ENCODE peak calls at places on chromosomes 6 and 20, in four cellular contexts. One of them, this sample, is unnamed. For H3K27me3, the result is how much of the 10 kb centered on the place peaks cover.

GRCh38 chr6:95248501-95248900 is 328.8 kb upstream of the MANEA start:
- DNase-seq in HepG2: no peak
- DNase-seq in H1: no peak
- DNase-seq in tibial nerve: no peak
- DNase-seq in this sample: no peak

GRCh38 chr6:7673063-7673536 is 52.8 kb upstream of the BMP6 start:
- DNase-seq in tibial nerve: peak
- DNase-seq in HepG2: no peak
- DNase-seq in H1: peak
- DNase-seq in this sample: peak

GRCh38 chr20:45322952-45323383 is 14.9 kb upstream of the MATN4 start:
- DNase-seq in tibial nerve: peak
- DNase-seq in HepG2: peak
- DNase-seq in H1: no peak
- DNase-seq in this sample: peak

GRCh38 chr6:118719351-118720124 is 68.1 kb upstream of the CEP85L start:
- DNase-seq in tibial nerve: no peak
- DNase-seq in HepG2: no peak
- DNase-seq in H1: no peak
- DNase-seq in this sample: no peak

GRCh38 chr6:44224154-44224977 is 971 bp downstream of the SLC29A1 start:
- DNase-seq in HepG2: no peak
- DNase-seq in tibial nerve: no peak
- DNase-seq in H1: no peak
- DNase-seq in this sample: peak

GRCh38 chr6:56346958-56347357 is 99.6 kb upstream of the COL21A1 start:
- DNase-seq in H1: no peak
- DNase-seq in tibial nerve: no peak
- DNase-seq in HepG2: no peak
- DNase-seq in this sample: no peak

GRCh38 chr20:10228330-10228729 is 9.7 kb downstream of the SNAP25 start:
- DNase-seq in H1: no peak
- DNase-seq in HepG2: peak
- DNase-seq in tibial nerve: no peak
- DNase-seq in this sample: no peak

GRCh38 chr6:52285174-52286068 is 879 bp upstream of the MCM3 start:
- DNase-seq in H1: no peak
- DNase-seq in tibial nerve: no peak
- DNase-seq in HepG2: peak
- DNase-seq in this sample: no peak

GRCh38 chr6:43090557-43090952 is 14.4 kb downstream of the PTK7 start:
- DNase-seq in HepG2: no peak
- DNase-seq in H1: no peak
- DNase-seq in tibial nerve: no peak
- DNase-seq in this sample: no peak

GRCh38 chr20:62926229-62927127 is at the start of gene DIDO1:
- DNase-seq in H1: no peak
- DNase-seq in HepG2: peak
- DNase-seq in tibial nerve: peak
- DNase-seq in this sample: peak

GRCh38 chr20:19937651-19938420 is 79.3 kb upstream of the NAA20 start:
- DNase-seq in H1: no peak
- DNase-seq in HepG2: no peak
- DNase-seq in tibial nerve: no peak
- DNase-seq in this sample: no peak

GRCh38 chr6:146819596-146820320 is 221.0 kb downstream of the ADGB start:
- DNase-seq in tibial nerve: no peak
- DNase-seq in H1: no peak
- DNase-seq in HepG2: no peak
- DNase-seq in this sample: no peak

GRCh38 chr6:168709991-168710390 is 269.0 kb downstream of the SMOC2 start:
- DNase-seq in H1: no peak
- DNase-seq in HepG2: no peak
- DNase-seq in tibial nerve: no peak
- DNase-seq in this sample: no peak

GRCh38 chr6:143223895-143224294 is 163.2 kb downstream of the AIG1 start:
- DNase-seq in H1: no peak
- DNase-seq in tibial nerve: peak
- DNase-seq in HepG2: peak
- DNase-seq in this sample: no peak

GRCh38 chr6:111973897-111974639 is 79.8 kb upstream of the CCN6 start:
- DNase-seq in H1: no peak
- DNase-seq in tibial nerve: no peak
- DNase-seq in HepG2: no peak
- DNase-seq in this sample: no peak

GRCh38 chr20:1130849-1131248 is 12.4 kb downstream of the PSMF1 start:
- DNase-seq in tibial nerve: no peak
- DNase-seq in HepG2: no peak
- DNase-seq in H1: no peak
- DNase-seq in this sample: no peak

GRCh38 chr6:168565112-168565511 is 124.1 kb downstream of the SMOC2 start:
- DNase-seq in HepG2: no peak
- DNase-seq in H1: no peak
- DNase-seq in tibial nerve: no peak
- DNase-seq in this sample: no peak

GRCh38 chr20:62636446-62636845 is 5.9 kb upstream of the SLCO4A1 start:
- DNase-seq in HepG2: no peak
- DNase-seq in tibial nerve: no peak
- DNase-seq in H1: no peak
- DNase-seq in this sample: no peak

GRCh38 chr6:131015192-131015591 is 47.9 kb downstream of the EPB41L2 start:
- DNase-seq in H1: no peak
- DNase-seq in HepG2: no peak
- DNase-seq in tibial nerve: no peak
- DNase-seq in this sample: no peak

GRCh38 chr6:71134929-71135642 is 153.5 kb upstream of the OGFRL1 start:
- DNase-seq in H1: no peak
- DNase-seq in tibial nerve: no peak
- DNase-seq in HepG2: peak
- DNase-seq in this sample: no peak

GRCh38 chr20:57509665-57510237 is 15.2 kb downstream of the CTCFL start:
- DNase-seq in H1: no peak
- DNase-seq in tibial nerve: no peak
- DNase-seq in HepG2: peak
- DNase-seq in this sample: no peak

GRCh38 chr6:24646771-24647170 is 780 bp upstream of the KIAA0319 start:
- DNase-seq in HepG2: no peak
- DNase-seq in H1: no peak
- DNase-seq in tibial nerve: no peak
- DNase-seq in this sample: no peak

GRCh38 chr6:127077886-127078285 is 40.6 kb upstream of the RSPO3 start:
- DNase-seq in H1: no peak
- DNase-seq in tibial nerve: no peak
- DNase-seq in HepG2: no peak
- DNase-seq in this sample: no peak

GRCh38 chr20:15475483-15475882 is 1097.8 kb downstream of the KIF16B start:
- DNase-seq in HepG2: no peak
- DNase-seq in tibial nerve: peak
- DNase-seq in H1: no peak
- DNase-seq in this sample: no peak

GRCh38 chr6:116218172-116218633 is 35.7 kb downstream of the TSPYL4 start:
- DNase-seq in HepG2: no peak
- DNase-seq in H1: no peak
- DNase-seq in tibial nerve: no peak
- DNase-seq in this sample: no peak

GRCh38 chr6:63923139-63923739 is 287.6 kb downstream of the PHF3 start:
- DNase-seq in H1: no peak
- DNase-seq in HepG2: peak
- DNase-seq in tibial nerve: no peak
- DNase-seq in this sample: no peak

GRCh38 chr20:44805991-44806729 is 4.2 kb downstream of the RIMS4 start:
- DNase-seq in tibial nerve: peak
- DNase-seq in HepG2: no peak
- DNase-seq in H1: no peak
- DNase-seq in this sample: peak

GRCh38 chr6:130620338-130620781 is 206.8 kb upstream of the SMLR1 start:
- DNase-seq in HepG2: no peak
- DNase-seq in tibial nerve: no peak
- DNase-seq in H1: no peak
- DNase-seq in this sample: no peak

GRCh38 chr6:43367245-43367984 is 2.0 kb downstream of the ZNF318 start:
- DNase-seq in tibial nerve: no peak
- DNase-seq in HepG2: no peak
- DNase-seq in H1: no peak
- DNase-seq in this sample: no peak

GRCh38 chr6:42702200-42702599 is 20.2 kb downstream of the PRPH2 start:
- DNase-seq in tibial nerve: no peak
- DNase-seq in HepG2: peak
- DNase-seq in H1: no peak
- DNase-seq in this sample: no peak

GRCh38 chr6:168302534-168302933 is 17.0 kb downstream of the DACT2 start:
- DNase-seq in HepG2: peak
- DNase-seq in H1: no peak
- DNase-seq in tibial nerve: no peak
- DNase-seq in this sample: no peak

GRCh38 chr6:4354181-4354580 is 218.8 kb upstream of the ECI2 start:
- DNase-seq in H1: no peak
- DNase-seq in HepG2: no peak
- DNase-seq in tibial nerve: no peak
- DNase-seq in this sample: no peak

GRCh38 chr6:16337280-16337975 is 99.0 kb downstream of the GMPR start:
- DNase-seq in HepG2: no peak
- DNase-seq in tibial nerve: peak
- DNase-seq in H1: no peak
- DNase-seq in this sample: peak

GRCh38 chr6:3534599-3534998 is 77.7 kb upstream of the SLC22A23 start:
- DNase-seq in HepG2: peak
- DNase-seq in tibial nerve: no peak
- DNase-seq in H1: no peak
- DNase-seq in this sample: no peak

GRCh38 chr6:46325561-46326525 is 155.1 kb upstream of the ENPP5 start:
- DNase-seq in tibial nerve: no peak
- DNase-seq in HepG2: no peak
- DNase-seq in H1: no peak
- DNase-seq in this sample: no peak

DNA sequence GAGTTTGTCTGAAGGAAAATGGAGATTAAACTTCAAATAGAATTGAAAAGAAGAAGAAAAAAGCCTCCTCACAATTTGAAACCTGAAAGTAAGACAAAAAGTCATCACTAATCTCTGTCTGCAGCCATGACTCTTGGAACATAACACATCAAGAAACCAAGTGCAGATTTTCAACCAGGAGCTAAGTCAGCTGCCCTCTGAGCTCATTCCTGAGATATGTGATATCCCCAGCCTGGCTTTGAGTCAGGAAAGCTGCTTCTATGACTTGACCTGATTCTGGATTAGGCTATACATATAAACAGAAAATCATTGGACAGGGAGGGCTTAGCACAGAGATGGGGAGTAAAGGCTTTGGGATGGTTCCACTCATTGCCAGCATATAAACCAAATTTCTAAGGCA is 891.4 kb downstream of the TFAP2A start:
- DNase-seq in HepG2: no peak
- DNase-seq in tibial nerve: no peak
- DNase-seq in H1: no peak
- DNase-seq in this sample: no peak
- H3K27me3 ChIP-seq in HepG2: under half
- H3K27me3 ChIP-seq in tibial nerve: under half
- H3K27me3 ChIP-seq in H1: under half
- H3K27me3 ChIP-seq in this sample: under half

DNA sequence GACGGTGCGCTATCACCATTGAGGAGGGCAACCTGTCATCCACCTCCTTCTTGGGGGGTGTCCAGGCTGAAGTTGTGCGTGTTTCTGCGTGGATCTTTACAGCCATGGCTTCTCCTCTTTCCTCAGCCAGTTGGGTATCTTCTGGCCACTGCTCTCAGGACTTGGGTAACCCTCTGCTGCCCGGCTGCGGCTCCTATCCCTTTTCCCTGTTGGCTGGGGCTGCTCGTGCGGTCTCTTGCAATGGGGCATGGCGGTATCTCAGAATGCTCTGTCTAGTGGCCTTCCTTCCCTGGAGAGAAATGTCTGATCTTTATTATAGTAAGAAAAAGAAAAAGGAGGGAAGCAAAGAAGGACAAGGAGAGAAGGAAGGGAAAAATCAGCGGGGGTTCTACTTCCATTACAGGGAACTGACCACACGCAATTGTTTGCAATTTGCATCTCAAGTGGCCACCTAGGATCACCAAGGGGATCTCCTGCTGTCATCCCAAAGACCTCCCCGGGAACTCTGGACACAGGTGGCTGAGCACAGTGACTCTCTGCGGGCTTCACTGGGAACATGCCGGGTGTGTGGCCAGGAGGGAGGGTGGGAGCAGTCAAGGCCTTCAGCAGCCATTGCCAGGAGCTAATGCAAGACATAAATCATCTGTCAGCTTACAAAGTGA is 60.8 kb downstream of the NPEPL1 start:
- DNase-seq in H1: peak
- DNase-seq in HepG2: no peak
- DNase-seq in tibial nerve: no peak
- DNase-seq in this sample: no peak
- TF ChIP-seq EP300 in H1: peak
- TF ChIP-seq EP300 in HepG2: no peak
- TF ChIP-seq EP300 in tibial nerve: no peak
- TF ChIP-seq EP300 in this sample: no peak

GRCh38 chr6:90605749-90606344 is 19.0 kb upstream of the MAP3K7 start:
- DNase-seq in HepG2: no peak
- DNase-seq in H1: no peak
- DNase-seq in tibial nerve: no peak
- DNase-seq in this sample: no peak

GRCh38 chr6:90610291-90610670 is 23.4 kb upstream of the MAP3K7 start:
- DNase-seq in H1: no peak
- DNase-seq in HepG2: no peak
- DNase-seq in tibial nerve: no peak
- DNase-seq in this sample: no peak

GRCh38 chr6:90610671-90611542 is 24.0 kb upstream of the MAP3K7 start:
- DNase-seq in H1: no peak
- DNase-seq in HepG2: no peak
- DNase-seq in tibial nerve: peak
- DNase-seq in this sample: peak

GRCh38 chr6:90611996-90612690 is 25.3 kb upstream of the MAP3K7 start:
- DNase-seq in H1: no peak
- DNase-seq in HepG2: no peak
- DNase-seq in tibial nerve: no peak
- DNase-seq in this sample: no peak

DNA sequence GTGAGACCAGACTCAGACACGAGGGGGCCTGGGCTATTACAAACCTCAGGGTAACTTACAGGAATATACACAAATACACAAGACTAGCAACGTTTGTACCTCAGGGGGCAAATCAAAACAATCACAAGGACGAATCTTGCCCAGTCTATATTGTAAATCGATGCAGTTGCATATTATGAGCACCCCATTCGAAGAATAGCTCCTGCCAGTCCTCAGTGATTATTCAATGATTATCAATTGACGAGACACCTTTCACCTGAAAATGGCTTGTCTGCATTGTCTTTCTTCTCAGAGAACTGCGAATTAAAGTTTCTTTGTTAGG is 24.6 kb upstream of the MAP3K7 start:
- DNase-seq in tibial nerve: no peak
- DNase-seq in HepG2: no peak
- DNase-seq in H1: no peak
- DNase-seq in this sample: no peak
- H3K27me3 ChIP-seq in tibial nerve: under half
- H3K27me3 ChIP-seq in HepG2: under half
- H3K27me3 ChIP-seq in H1: under half
- H3K27me3 ChIP-seq in this sample: half or more

GRCh38 chr6:35810831-35811698 is 5.9 kb downstream of the LHFPL5 start:
- DNase-seq in H1: no peak
- DNase-seq in tibial nerve: no peak
- DNase-seq in HepG2: peak
- DNase-seq in this sample: no peak
- TF ChIP-seq EP300 in H1: no peak
- TF ChIP-seq EP300 in tibial nerve: no peak
- TF ChIP-seq EP300 in HepG2: no peak
- TF ChIP-seq EP300 in this sample: no peak

This sample was measured in sigmoid colon.